ENCODE peak calls at places on chromosomes 13 and 19, in nine cellular contexts. H is HCT116, I is fibroblast of lung, N is PC-3, W is endothelial cell of umbilical vein, V is Karpas-422, C is neural progenitor cell, Q is keratinocyte, E is hepatocyte. P is an unnamed sample.

GRCh38 chr19:35524181-35524838 is 3.8 kb downstream of the SBSN start:
- DNase-seq in W (no peak), H (no peak), E (no peak), V (no peak), C (peak; percentile 56), I (no peak), N (no peak), Q (no peak), P (peak; percentile 42)

GRCh38 chr13:113636266-113636963 is 21.6 kb downstream of the ATP4B start:
- DNase-seq in N (no peak), C (no peak), I (no peak), H (no peak), E (no peak), Q (no peak), W (no peak), V (no peak), P (no peak)

GRCh38 chr19:30227661-30228112 is 144.5 kb upstream of the ZNF536 start:
- DNase-seq in C (peak; percentile 94), W (peak; percentile 36), V (peak; percentile 88), Q (no peak), E (peak; percentile 88), N (peak; percentile 48), I (peak; percentile 40), H (peak; percentile 13), P (peak; percentile 81)

GRCh38 chr19:44903216-44903601 is 2.4 kb upstream of the APOE start:
- DNase-seq in H (no peak), C (no peak), E (peak; percentile 3), N (no peak), W (no peak), V (no peak), I (no peak), Q (no peak), P (no peak)

GRCh38 chr13:86085890-86086289 is 286.7 kb upstream of the SLITRK6 start:
- DNase-seq in H (no peak), V (peak; percentile 74), W (no peak), C (no peak), N (peak; percentile 13), I (peak; percentile 52), E (no peak), Q (no peak), P (no peak)

GRCh38 chr19:8445488-8446001 is 770 bp downstream of the HNRNPM start:
- DNase-seq in W (peak; percentile 54), H (no peak), N (peak; percentile 46), Q (no peak), C (peak; percentile 78), E (peak; percentile 70), I (no peak), V (peak; percentile 82), P (peak; percentile 54)

GRCh38 chr19:38952395-38953165 is 21.8 kb downstream of the MRPS12 start:
- DNase-seq in N (peak; percentile 75), C (peak; percentile 54), H (no peak), Q (no peak), I (no peak), V (peak; percentile 88), W (no peak), E (peak; percentile 56), P (peak; percentile 74)

GRCh38 chr13:72565893-72566292 is 161.5 kb downstream of the MZT1 start:
- DNase-seq in N (peak; percentile 53), C (peak; percentile 65), Q (no peak), I (peak; percentile 61), V (peak; percentile 79), W (peak; percentile 25), E (peak; percentile 72), H (peak; percentile 10), P (peak; percentile 35)

GRCh38 chr19:42846597-42846996 is 32.9 kb downstream of the PSG1 start:
- DNase-seq in E (no peak), V (no peak), H (no peak), I (no peak), W (no peak), N (no peak), C (no peak), Q (no peak), P (no peak)

GRCh38 chr13:106446011-106446410 is 89.5 kb downstream of the EFNB2 start:
- DNase-seq in C (peak; percentile 30), E (no peak), I (no peak), V (no peak), Q (no peak), N (peak; percentile 22), W (no peak), H (no peak), P (no peak)

GRCh38 chr13:70630247-70630646 is 522.0 kb upstream of the KLHL1 start:
- DNase-seq in C (no peak), W (no peak), Q (no peak), N (peak; percentile 3), H (no peak), E (no peak), I (no peak), V (no peak), P (peak; percentile 84)

GRCh38 chr19:46220038-46220615 is 9.4 kb upstream of the IGFL1 start:
- DNase-seq in I (no peak), C (no peak), W (no peak), V (no peak), H (no peak), Q (no peak), E (no peak), N (no peak), P (no peak)

GRCh38 chr13:110426745-110427144 is 119.7 kb downstream of the COL4A2 start:
- DNase-seq in Q (no peak), V (no peak), H (no peak), I (no peak), N (no peak), E (no peak), W (no peak), C (no peak), P (no peak)

GRCh38 chr19:40054632-40055031 is 1.4 kb downstream of the ZNF780B start:
- DNase-seq in Q (no peak), V (no peak), E (no peak), I (no peak), W (no peak), H (no peak), N (no peak), C (no peak), P (no peak)
- H3K27ac ChIP-seq in Q (no peak overlapping the region), V (no peak overlapping the region), E (no peak overlapping the region), I (no peak overlapping the region), W (no peak overlapping the region), H (no peak overlapping the region), N (no peak overlapping the region), C (no peak overlapping the region), P (no peak overlapping the region)

GRCh38 chr19:10764340-10764894 is 46.5 kb downstream of the DNM2 start:
- DNase-seq in I (no peak), H (no peak), N (no peak), E (peak; percentile 60), C (no peak), V (no peak), Q (no peak), W (no peak), P (no peak)

GRCh38 chr19:10763828-10764339 is 46.0 kb downstream of the DNM2 start:
- DNase-seq in C (no peak), Q (no peak), W (no peak), I (no peak), E (no peak), N (no peak), H (no peak), V (no peak), P (no peak)

GRCh38 chr19:10762656-10763055 is 44.8 kb downstream of the DNM2 start:
- DNase-seq in W (no peak), E (no peak), V (no peak), Q (no peak), H (no peak), I (no peak), C (no peak), N (peak; percentile 51), P (peak; percentile 50)

GRCh38 chr19:10761443-10762242 is 43.8 kb downstream of the DNM2 start:
- DNase-seq in N (no peak), W (no peak), I (no peak), V (no peak), H (no peak), C (no peak), E (no peak), Q (no peak), P (no peak)

DNA sequence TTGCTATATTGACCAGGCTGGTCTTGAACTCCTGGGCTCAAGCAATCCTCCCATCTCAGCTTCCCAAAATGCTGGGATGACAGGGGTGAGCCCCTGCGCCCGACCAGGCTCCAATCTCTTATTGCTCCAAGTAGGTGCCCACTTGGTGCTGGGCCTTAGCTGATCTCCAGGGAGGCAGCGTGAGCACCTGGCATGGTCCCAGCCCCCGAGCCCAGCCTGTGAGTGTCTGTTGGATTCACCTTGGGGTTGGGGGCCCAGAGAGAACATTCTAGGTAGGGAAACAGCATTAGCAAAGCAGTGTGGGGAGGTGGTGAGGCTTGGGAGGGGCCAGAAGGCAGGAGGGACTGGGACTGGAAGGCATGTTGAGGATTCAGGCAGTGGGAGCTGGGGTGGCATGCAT is 45.5 kb downstream of the DNM2 start:
- DNase-seq in H (no peak), I (no peak), N (no peak), Q (no peak), E (no peak), C (no peak), V (no peak), W (no peak), P (no peak)
- H3K4me1 ChIP-seq in H (peaks cover 48% of the 10 kb centered on the region), I (peaks cover 9% of the 10 kb centered on the region), N (peaks cover 22% of the 10 kb centered on the region), Q (peaks cover 11% of the 10 kb centered on the region), E (peaks cover 17% of the 10 kb centered on the region), C (no peaks in the 10 kb centered on the region), V (peaks cover 19% of the 10 kb centered on the region), W (no peaks in the 10 kb centered on the region), P (peaks cover 4% of the 10 kb centered on the region)

DNA sequence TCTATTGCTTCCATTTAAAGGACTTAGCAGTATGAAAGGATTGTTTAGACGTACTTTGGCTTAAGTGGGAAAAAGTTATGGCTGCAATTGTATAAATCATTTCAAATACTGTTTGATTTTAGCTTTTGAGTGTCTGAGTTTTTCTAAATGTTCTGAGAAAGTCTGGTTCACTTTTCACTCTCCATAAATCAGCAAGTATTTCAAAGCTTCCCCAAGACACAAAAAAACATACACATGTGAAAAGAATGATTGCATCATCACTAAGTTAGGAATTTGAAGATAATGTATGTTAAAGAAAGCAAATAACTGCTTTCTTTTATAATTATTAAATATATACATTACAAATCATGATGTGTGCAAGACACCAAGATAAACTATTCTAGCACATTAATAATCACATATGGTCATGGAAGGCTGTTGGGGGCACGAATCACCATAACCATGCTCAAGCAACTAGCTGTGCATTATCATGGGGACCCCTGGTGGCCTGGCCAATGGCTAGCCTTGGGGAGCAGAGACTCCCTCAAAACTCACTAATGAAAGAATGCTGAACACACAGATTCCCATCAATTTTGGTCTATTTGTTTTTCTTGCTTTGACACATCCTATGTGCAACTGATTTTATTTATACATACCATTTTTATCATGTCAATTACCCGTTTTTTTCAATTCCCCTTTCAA is 111.1 kb downstream of the MIPEP start:
- DNase-seq in C (no peak), H (no peak), V (no peak), W (no peak), E (no peak), N (no peak), Q (no peak), I (peak; percentile 96), P (no peak)
- H3K4me2 ChIP-seq in C (no peak overlapping the region), H (no peak overlapping the region), V (no peak overlapping the region), W (no peak overlapping the region), E (peak overlapping the region; percentile 3), N (no peak overlapping the region), Q (no peak overlapping the region), I (no peak overlapping the region), P (no peak overlapping the region)

DNA sequence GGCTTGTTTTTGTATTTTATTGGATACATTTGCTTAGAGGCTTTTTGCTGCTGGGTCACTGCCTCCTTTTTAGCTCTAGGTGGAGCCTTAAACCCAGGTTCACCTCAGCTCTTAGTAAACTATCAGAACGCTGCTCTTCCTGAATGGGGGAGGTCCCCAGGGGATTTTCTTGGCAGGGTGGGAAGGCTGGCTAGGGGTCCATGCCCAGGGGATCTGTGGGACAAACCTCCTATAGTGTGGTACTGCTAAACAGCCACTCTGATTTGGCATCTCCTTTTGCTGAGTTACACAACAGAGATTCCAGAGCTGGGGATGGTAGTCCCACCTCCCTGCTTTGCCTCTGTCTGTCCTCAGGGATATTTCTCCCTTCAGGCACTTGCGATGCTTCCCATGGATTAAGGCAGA is 204.9 kb downstream of the ZIC5 start:
- DNase-seq in E (no peak), V (peak; percentile 52), W (no peak), H (no peak), I (no peak), Q (no peak), C (peak; percentile 67), N (no peak), P (peak; percentile 76)
- H3K27ac ChIP-seq in E (no peak overlapping the region), V (no peak overlapping the region), W (no peak overlapping the region), H (no peak overlapping the region), I (no peak overlapping the region), Q (no peak overlapping the region), C (peak overlapping the region; percentile 31), N (no peak overlapping the region), P (no peak overlapping the region)

P was measured in mesendoderm.